ENCODE peak calls at places on chromosomes 12 and 14, in ten cellular contexts. I, X, D, P, N, V, L, R, W and U are unnamed samples. For H3K27me3, the result is how much of the 10 kb centered on the place peaks cover.

GRCh38 chr12:115963030-115963480 is 314.4 kb downstream of the MED13L start:
- DNase-seq in I (no peak), X (no peak), D (no peak), P (no peak), N (no peak), V (no peak), L (no peak), R (no peak), W (peak), U (no peak)

GRCh38 chr14:102008891-102009290 is 44.5 kb downstream of the DYNC1H1 start:
- DNase-seq in I (no peak), X (no peak), D (no peak), P (no peak), N (no peak), V (no peak), L (no peak), R (no peak), W (no peak), U (no peak)

GRCh38 chr14:79740043-79740442 is 471.3 kb downstream of the DIO2 start:
- DNase-seq in I (no peak), X (no peak), D (peak), P (no peak), N (no peak), V (peak), L (no peak), R (no peak), W (no peak), U (no peak)

GRCh38 chr12:112175361-112176155 is 50.2 kb downstream of the TRAFD1 start:
- DNase-seq in I (no peak), X (no peak), D (no peak), P (peak), N (peak), V (no peak), L (no peak), R (no peak), W (no peak), U (no peak)

GRCh38 chr14:72023128-72024042 is 91.2 kb downstream of the RGS6 start:
- DNase-seq in I (no peak), X (no peak), D (no peak), P (no peak), N (peak), V (no peak), L (no peak), R (peak), W (no peak), U (no peak)

GRCh38 chr14:76998777-76999366 is 29.6 kb downstream of the IRF2BPL start:
- DNase-seq in I (no peak), X (no peak), D (no peak), P (no peak), N (no peak), V (no peak), L (no peak), R (no peak), W (no peak), U (no peak)

GRCh38 chr12:11482955-11483354 is 87.6 kb upstream of the PRB2 start:
- DNase-seq in I (no peak), X (no peak), D (no peak), P (no peak), N (no peak), V (no peak), L (no peak), R (no peak), W (peak), U (no peak)

GRCh38 chr12:40149673-40150260 is 43.9 kb upstream of the SLC2A13 start:
- DNase-seq in I (no peak), X (no peak), D (no peak), P (no peak), N (no peak), V (no peak), L (no peak), R (no peak), W (no peak), U (no peak)

GRCh38 chr12:47844264-47845020 is 24.7 kb upstream of the HDAC7 start:
- DNase-seq in I (peak), X (no peak), D (no peak), P (peak), N (no peak), V (no peak), L (no peak), R (no peak), W (no peak), U (no peak)

GRCh38 chr14:41650802-41651201 is 44.1 kb downstream of the LRFN5 start:
- DNase-seq in I (no peak), X (no peak), D (no peak), P (no peak), N (no peak), V (no peak), L (no peak), R (no peak), W (no peak), U (no peak)

GRCh38 chr14:31336646-31337045 is 83.7 kb downstream of the HEATR5A start:
- DNase-seq in I (no peak), X (no peak), D (no peak), P (no peak), N (no peak), V (no peak), L (no peak), R (peak), W (peak), U (no peak)

GRCh38 chr12:88416786-88417185 is 163.5 kb downstream of the KITLG start:
- DNase-seq in I (no peak), X (no peak), D (no peak), P (no peak), N (no peak), V (no peak), L (no peak), R (no peak), W (no peak), U (no peak)

GRCh38 chr14:101460986-101461750 is 100.1 kb upstream of the DIO3 start:
- DNase-seq in I (no peak), X (no peak), D (no peak), P (no peak), N (no peak), V (no peak), L (no peak), R (no peak), W (no peak), U (no peak)

GRCh38 chr14:99436247-99437180 is 44.1 kb downstream of the SETD3 start:
- DNase-seq in I (no peak), X (no peak), D (no peak), P (no peak), N (no peak), V (no peak), L (no peak), R (peak), W (peak), U (no peak)

GRCh38 chr14:56339855-56340701 is 221.9 kb downstream of the PELI2 start:
- DNase-seq in I (peak), X (peak), D (peak), P (peak), N (peak), V (peak), L (peak), R (peak), W (peak), U (no peak)

GRCh38 chr12:103978384-103978982 is 12.8 kb downstream of the TDG start:
- DNase-seq in I (no peak), X (no peak), D (no peak), P (no peak), N (no peak), V (no peak), L (no peak), R (no peak), W (no peak), U (no peak)

GRCh38 chr12:25556136-25556535 is 3.1 kb upstream of the LMNTD1 start:
- DNase-seq in I (no peak), X (no peak), D (no peak), P (no peak), N (no peak), V (no peak), L (no peak), R (no peak), W (no peak), U (no peak)

GRCh38 chr12:65825323-65825572 is 965 bp downstream of the HMGA2 start:
- DNase-seq in I (no peak), X (no peak), D (no peak), P (no peak), N (no peak), V (no peak), L (no peak), R (no peak), W (no peak), U (no peak)

GRCh38 chr12:91219919-91220318 is 37.3 kb upstream of the DCN start:
- DNase-seq in I (no peak), X (no peak), D (no peak), P (no peak), N (no peak), V (no peak), L (no peak), R (no peak), W (no peak), U (no peak)

GRCh38 chr12:104551313-104551931 is 94.7 kb downstream of the CHST11 start:
- DNase-seq in I (no peak), X (no peak), D (no peak), P (no peak), N (no peak), V (no peak), L (no peak), R (peak), W (no peak), U (no peak)

GRCh38 chr14:64705406-64706118 is 1.3 kb downstream of the PLEKHG3 start:
- DNase-seq in I (peak), X (peak), D (no peak), P (no peak), N (peak), V (no peak), L (peak), R (no peak), W (no peak), U (no peak)

GRCh38 chr14:59055439-59056045 is 132.9 kb upstream of the DAAM1 start:
- DNase-seq in I (peak), X (no peak), D (peak), P (no peak), N (peak), V (peak), L (peak), R (peak), W (peak), U (peak)

GRCh38 chr14:96037891-96038557 is 1.1 kb upstream of the C14orf132 start:
- DNase-seq in I (no peak), X (no peak), D (no peak), P (peak), N (peak), V (no peak), L (peak), R (peak), W (no peak), U (no peak)
- H3K27me3 ChIP-seq in I (under half), X (under half), D (under half), P (under half), N (under half), V (under half), L (under half), R (under half), W (under half), U (under half)

GRCh38 chr12:52755533-52755932 is 21.6 kb downstream of the KRT76 start:
- DNase-seq in I (no peak), X (no peak), D (no peak), P (no peak), N (no peak), V (no peak), L (no peak), R (no peak), W (no peak), U (no peak)

GRCh38 chr12:52753283-52753682 is 23.9 kb downstream of the KRT76 start:
- DNase-seq in I (no peak), X (no peak), D (no peak), P (no peak), N (no peak), V (no peak), L (no peak), R (no peak), W (no peak), U (no peak)

GRCh38 chr12:52756281-52756960 is 20.7 kb downstream of the KRT76 start:
- DNase-seq in I (no peak), X (no peak), D (no peak), P (no peak), N (no peak), V (no peak), L (no peak), R (no peak), W (no peak), U (no peak)

GRCh38 chr12:52752516-52752915 is 24.6 kb downstream of the KRT76 start:
- DNase-seq in I (no peak), X (no peak), D (no peak), P (no peak), N (no peak), V (no peak), L (no peak), R (peak), W (no peak), U (no peak)

DNA sequence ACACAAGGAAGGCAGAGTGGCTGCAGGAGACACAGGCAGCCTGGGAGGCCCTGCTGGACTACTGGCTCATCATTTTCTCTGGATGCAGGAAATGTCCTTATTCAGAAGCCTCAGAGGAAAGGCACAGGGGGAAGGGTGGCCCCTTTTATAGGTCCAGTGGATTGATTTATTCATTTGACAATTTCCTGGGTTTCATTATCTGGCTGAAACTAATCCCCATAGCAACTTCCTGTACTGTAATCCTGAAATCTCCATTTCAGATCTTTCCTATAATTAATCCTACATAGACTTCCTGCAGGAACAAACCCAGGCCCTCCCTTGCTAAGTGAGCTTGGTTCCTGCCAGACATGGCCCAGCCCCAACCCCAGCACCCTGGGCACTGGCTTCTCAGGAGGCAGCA is 23.0 kb downstream of the KRT76 start:
- DNase-seq in I (no peak), X (no peak), D (no peak), P (no peak), N (no peak), V (no peak), L (no peak), R (peak), W (no peak), U (no peak)
- H3K27me3 ChIP-seq in I (under half), X (under half), D (under half), P (under half), N (under half), V (under half), L (under half), R (under half), W (under half), U (under half)

GRCh38 chr12:125033296-125033695 is 31.9 kb upstream of the AACS start:
- DNase-seq in I (no peak), X (no peak), D (no peak), P (no peak), N (no peak), V (no peak), L (no peak), R (no peak), W (no peak), U (no peak)
- H3K27me3 ChIP-seq in I (under half), X (under half), D (under half), P (under half), N (under half), V (under half), L (under half), R (under half), W (under half), U (under half)

GRCh38 chr14:55114720-55115119 is 14.3 kb upstream of the LGALS3 start:
- DNase-seq in I (no peak), X (no peak), D (no peak), P (no peak), N (no peak), V (no peak), L (no peak), R (no peak), W (no peak), U (no peak)

GRCh38 chr14:55109846-55110245 is 19.2 kb upstream of the LGALS3 start:
- DNase-seq in I (no peak), X (no peak), D (no peak), P (no peak), N (no peak), V (no peak), L (no peak), R (no peak), W (no peak), U (no peak)

GRCh38 chr14:55115433-55115832 is 13.6 kb upstream of the LGALS3 start:
- DNase-seq in I (no peak), X (no peak), D (no peak), P (no peak), N (no peak), V (no peak), L (peak), R (no peak), W (no peak), U (no peak)

GRCh38 chr14:55107766-55108554 is 21.1 kb upstream of the LGALS3 start:
- DNase-seq in I (peak), X (peak), D (no peak), P (peak), N (peak), V (no peak), L (peak), R (peak), W (peak), U (no peak)

DNA sequence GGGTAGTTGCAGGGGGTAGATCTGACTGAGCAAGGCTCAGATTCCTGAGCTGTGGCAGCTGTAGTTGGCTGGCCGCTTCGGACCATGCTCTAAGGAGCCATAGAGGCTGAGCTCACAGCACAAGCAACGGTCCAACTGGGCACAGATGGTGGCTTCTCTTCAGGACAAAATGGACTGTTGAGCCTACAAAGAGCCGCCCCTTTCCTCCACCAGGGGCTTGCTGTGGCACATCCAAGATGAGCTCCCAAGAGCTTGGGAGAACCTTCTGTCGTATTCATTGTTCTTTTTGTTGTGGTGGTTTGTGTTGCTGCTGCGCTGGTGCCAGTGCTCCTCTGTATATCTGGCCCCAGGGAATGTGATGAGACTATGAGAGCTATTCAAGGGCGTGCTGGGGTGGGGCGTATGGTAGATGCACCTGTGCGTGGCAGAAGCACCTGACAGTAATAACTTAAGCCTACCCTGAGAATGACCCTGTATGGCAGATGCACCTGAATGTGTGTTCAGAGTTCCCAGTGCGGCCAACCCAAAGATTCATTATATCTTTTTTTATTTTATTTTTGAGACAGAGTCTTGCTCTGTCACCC is 17.8 kb upstream of the LGALS3 start:
- DNase-seq in I (no peak), X (no peak), D (no peak), P (no peak), N (no peak), V (no peak), L (no peak), R (no peak), W (no peak), U (no peak)
- H3K27me3 ChIP-seq in I (under half), X (under half), D (under half), P (under half), N (under half), V (under half), L (under half), R (under half), W (under half), U (under half)

GRCh38 chr12:80712866-80713265 is 3.8 kb upstream of the MYF5 start:
- DNase-seq in I (no peak), X (no peak), D (no peak), P (no peak), N (no peak), V (no peak), L (no peak), R (no peak), W (no peak), U (no peak)
- H3K27me3 ChIP-seq in I (under half), X (under half), D (under half), P (under half), N (half or more), V (under half), L (under half), R (under half), W (under half), U (under half)

DNA sequence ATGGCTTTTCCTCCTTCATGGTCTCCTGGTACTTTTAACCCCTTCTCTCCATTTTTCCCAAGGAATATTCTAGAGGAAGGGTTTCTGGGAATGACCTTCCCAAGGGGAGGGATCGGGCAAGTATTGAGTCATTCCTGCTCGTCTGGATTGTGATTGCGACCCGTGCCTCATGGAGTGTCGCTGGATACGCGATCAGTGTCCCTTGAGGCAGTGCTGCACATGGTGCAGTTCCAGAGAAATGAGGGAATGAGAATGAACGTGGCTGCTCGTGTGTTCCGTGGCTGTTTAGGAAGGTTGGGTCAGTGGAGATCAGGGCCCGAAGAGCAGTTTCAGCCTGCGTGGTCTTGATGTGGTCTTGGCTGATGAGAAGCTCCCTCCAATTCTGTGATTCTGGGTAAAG is 234.4 kb downstream of the CACNA1C start:
- DNase-seq in I (no peak), X (no peak), D (no peak), P (no peak), N (no peak), V (no peak), L (no peak), R (no peak), W (no peak), U (no peak)
- H3K27me3 ChIP-seq in I (under half), X (under half), D (under half), P (under half), N (under half), V (under half), L (under half), R (under half), W (under half), U (under half)

GRCh38 chr12:113981876-113982275 is 15.8 kb upstream of the RBM19 start:
- DNase-seq in I (no peak), X (no peak), D (no peak), P (no peak), N (no peak), V (no peak), L (no peak), R (no peak), W (no peak), U (no peak)

GRCh38 chr12:113980537-113981337 is 14.6 kb upstream of the RBM19 start:
- DNase-seq in I (peak), X (no peak), D (peak), P (no peak), N (peak), V (peak), L (peak), R (peak), W (peak), U (peak)

GRCh38 chr12:113983777-113984448 is 17.8 kb upstream of the RBM19 start:
- DNase-seq in I (no peak), X (no peak), D (no peak), P (no peak), N (no peak), V (no peak), L (no peak), R (no peak), W (no peak), U (no peak)

GRCh38 chr12:113978080-113978479 is 12.0 kb upstream of the RBM19 start:
- DNase-seq in I (no peak), X (no peak), D (no peak), P (no peak), N (no peak), V (no peak), L (no peak), R (no peak), W (no peak), U (no peak)

GRCh38 chr12:113980054-113980453 is 13.9 kb upstream of the RBM19 start:
- DNase-seq in I (no peak), X (no peak), D (no peak), P (no peak), N (no peak), V (no peak), L (no peak), R (no peak), W (no peak), U (no peak)
- H3K27me3 ChIP-seq in I (under half), X (under half), D (under half), P (under half), N (under half), V (under half), L (under half), R (under half), W (under half), U (under half)

GRCh38 chr12:53737951-53738833 is 10.9 kb upstream of the CALCOCO1 start:
- DNase-seq in I (no peak), X (no peak), D (no peak), P (no peak), N (peak), V (no peak), L (peak), R (no peak), W (no peak), U (no peak)
- H3K27me3 ChIP-seq in I (under half), X (half or more), D (half or more), P (under half), N (half or more), V (half or more), L (under half), R (under half), W (half or more), U (under half)

GRCh38 chr12:1885605-1886245 is 32.7 kb downstream of the CACNA2D4 start:
- DNase-seq in I (no peak), X (no peak), D (no peak), P (no peak), N (no peak), V (no peak), L (no peak), R (no peak), W (no peak), U (no peak)
- H3K27me3 ChIP-seq in I (under half), X (under half), D (under half), P (under half), N (under half), V (under half), L (under half), R (under half), W (under half), U (under half)

GRCh38 chr12:1922075-1922709 is 3.7 kb upstream of the CACNA2D4 start:
- DNase-seq in I (no peak), X (peak), D (no peak), P (peak), N (peak), V (no peak), L (peak), R (no peak), W (no peak), U (no peak)
- H3K27me3 ChIP-seq in I (under half), X (under half), D (under half), P (under half), N (under half), V (under half), L (under half), R (under half), W (under half), U (under half)